ENCODE peak calls at places on chromosomes 12 and 14, in five cellular contexts. One of them, this sample, is unnamed.

GRCh38 chr12:98418357-98419075 is 96.9 kb upstream of the TMPO start:
- DNase-seq in epithelial cell of esophagus: peak
- DNase-seq in NCI-H1105 treated with DMSO at 0.1 percent for 48 hours: no peak
- DNase-seq in iris pigment epithelial cell: peak
- DNase-seq in H7: peak
- DNase-seq in this sample: peak

GRCh38 chr12:69844416-69844815 is 19.4 kb downstream of the MYRFL start:
- DNase-seq in H7: no peak
- DNase-seq in epithelial cell of esophagus: no peak
- DNase-seq in iris pigment epithelial cell: no peak
- DNase-seq in NCI-H1105 treated with DMSO at 0.1 percent for 48 hours: no peak
- DNase-seq in this sample: no peak

GRCh38 chr12:27293463-27293862 is 39.2 kb upstream of the BMAL2 start:
- DNase-seq in epithelial cell of esophagus: no peak
- DNase-seq in iris pigment epithelial cell: peak
- DNase-seq in NCI-H1105 treated with DMSO at 0.1 percent for 48 hours: no peak
- DNase-seq in H7: no peak
- DNase-seq in this sample: peak

GRCh38 chr12:103728323-103728722 is 112.7 kb downstream of the NT5DC3 start:
- DNase-seq in H7: no peak
- DNase-seq in epithelial cell of esophagus: no peak
- DNase-seq in iris pigment epithelial cell: peak
- DNase-seq in NCI-H1105 treated with DMSO at 0.1 percent for 48 hours: no peak
- DNase-seq in this sample: peak

GRCh38 chr14:44782775-44783238 is 178.9 kb downstream of the KLHL28 start:
- DNase-seq in epithelial cell of esophagus: no peak
- DNase-seq in iris pigment epithelial cell: peak
- DNase-seq in NCI-H1105 treated with DMSO at 0.1 percent for 48 hours: no peak
- DNase-seq in H7: no peak
- DNase-seq in this sample: no peak

GRCh38 chr14:105180598-105181528 is at the start of gene NUDT14:
- DNase-seq in iris pigment epithelial cell: peak
- DNase-seq in epithelial cell of esophagus: peak
- DNase-seq in NCI-H1105 treated with DMSO at 0.1 percent for 48 hours: peak
- DNase-seq in H7: peak
- DNase-seq in this sample: peak

GRCh38 chr14:48247972-48248371 is 572.6 kb upstream of the MDGA2 start:
- DNase-seq in epithelial cell of esophagus: no peak
- DNase-seq in H7: no peak
- DNase-seq in NCI-H1105 treated with DMSO at 0.1 percent for 48 hours: peak
- DNase-seq in iris pigment epithelial cell: no peak
- DNase-seq in this sample: no peak

GRCh38 chr12:22415342-22416309 is 81.1 kb upstream of the ST8SIA1 start:
- DNase-seq in H7: no peak
- DNase-seq in NCI-H1105 treated with DMSO at 0.1 percent for 48 hours: peak
- DNase-seq in iris pigment epithelial cell: peak
- DNase-seq in epithelial cell of esophagus: peak
- DNase-seq in this sample: peak

GRCh38 chr14:42192659-42193425 is 586.2 kb downstream of the LRFN5 start:
- DNase-seq in NCI-H1105 treated with DMSO at 0.1 percent for 48 hours: peak
- DNase-seq in H7: no peak
- DNase-seq in epithelial cell of esophagus: peak
- DNase-seq in iris pigment epithelial cell: peak
- DNase-seq in this sample: peak